ENCODE peak calls at places on chromosomes 16 and 17, in eight cellular contexts. M, F, S, P, B, D, U and O are unnamed samples.

GRCh38 chr17:63445571-63446217 is 412 bp downstream of the CYB561 start:
- DNase-seq in P (peak; percentile 69), D (peak; percentile 92), S (no peak), B (peak; percentile 66), F (peak; percentile 87), U (peak; percentile 94), M (no peak), O (peak; percentile 96)

GRCh38 chr17:55421179-55421934 is at the start of gene MMD:
- DNase-seq in F (peak; percentile 85), D (peak; percentile 81), P (no peak), U (peak; percentile 86), B (peak; percentile 34), S (no peak), M (no peak), O (no peak)

GRCh38 chr17:18033442-18034099 is 5.4 kb downstream of the ATPAF2 start:
- DNase-seq in D (peak; percentile 86), M (no peak), U (peak; percentile 80), B (peak; percentile 93), P (peak; percentile 53), S (peak; percentile 82), F (no peak), O (peak; percentile 81)

GRCh38 chr16:88815901-88816589 is 4.3 kb upstream of the APRT start:
- DNase-seq in U (peak; percentile 86), F (no peak), P (peak; percentile 62), B (peak; percentile 58), M (no peak), S (no peak), D (peak; percentile 37), O (peak; percentile 91)

GRCh38 chr16:31157136-31157535 is 7.3 kb upstream of the PRSS36 start:
- DNase-seq in S (no peak), D (no peak), F (no peak), B (no peak), U (no peak), P (no peak), M (no peak), O (no peak)

GRCh38 chr17:31548709-31549108 is 157.2 kb downstream of the RAB11FIP4 start:
- DNase-seq in U (peak; percentile 65), M (no peak), P (no peak), S (no peak), B (no peak), D (no peak), F (peak; percentile 56), O (no peak)

GRCh38 chr16:71520550-71520949 is 5.7 kb upstream of the CHST4 start:
- DNase-seq in F (no peak), P (no peak), M (no peak), S (no peak), U (no peak), D (no peak), B (peak; percentile 15), O (no peak)

GRCh38 chr17:63760771-63761539 is 12.4 kb downstream of the CCDC47 start:
- DNase-seq in F (no peak), P (no peak), S (no peak), U (no peak), B (no peak), M (no peak), D (no peak), O (no peak)

GRCh38 chr16:22694887-22695382 is 119.0 kb upstream of the HS3ST2 start:
- DNase-seq in P (no peak), M (no peak), B (no peak), F (no peak), U (no peak), S (peak; percentile 68), D (no peak), O (no peak)

GRCh38 chr17:52064791-52065211 is 93.7 kb downstream of the CA10 start:
- DNase-seq in U (no peak), D (no peak), M (no peak), B (no peak), P (no peak), F (no peak), S (no peak), O (no peak)

GRCh38 chr17:44630703-44631102 is 25.6 kb upstream of the MEIOC start:
- DNase-seq in S (no peak), U (no peak), F (no peak), P (no peak), D (no peak), B (no peak), M (no peak), O (no peak)

GRCh38 chr16:2275476-2276450 is 7.8 kb upstream of the RNPS1 start:
- DNase-seq in P (no peak), F (no peak), B (no peak), M (peak; percentile 51), U (no peak), S (no peak), D (no peak), O (peak; percentile 35)

GRCh38 chr17:34133350-34133749 is 121.7 kb upstream of the CCL2 start:
- DNase-seq in P (no peak), M (peak; percentile 70), F (no peak), S (no peak), D (no peak), B (no peak), U (no peak), O (peak; percentile 43)

GRCh38 chr16:27240948-27241531 is 27.5 kb downstream of the NSMCE1 start:
- DNase-seq in U (no peak), F (peak; percentile 87), S (peak; percentile 67), M (no peak), P (peak; percentile 21), D (no peak), B (peak; percentile 27), O (peak; percentile 34)

GRCh38 chr17:1313270-1314005 is 34.0 kb downstream of the TRARG1 start:
- DNase-seq in M (no peak), U (no peak), B (no peak), F (no peak), S (no peak), D (no peak), P (no peak), O (no peak)

GRCh38 chr16:76837872-76838271 is 353.1 kb upstream of the MON1B start:
- DNase-seq in S (no peak), P (no peak), U (no peak), D (no peak), F (no peak), B (peak; percentile 65), M (no peak), O (peak; percentile 52)

GRCh38 chr17:81345211-81346089 is 49.8 kb upstream of the BAHCC1 start:
- DNase-seq in D (peak; percentile 91), S (peak; percentile 92), U (peak; percentile 64), M (peak; percentile 90), B (peak; percentile 87), F (peak; percentile 97), P (peak; percentile 92), O (peak; percentile 96)

GRCh38 chr17:81341347-81342061 is 46.4 kb upstream of the SLC38A10 start:
- DNase-seq in B (peak; percentile 28), D (no peak), P (no peak), S (no peak), M (no peak), U (no peak), F (peak; percentile 78), O (peak; percentile 79)

GRCh38 chr17:81340606-81341346 is 45.7 kb upstream of the SLC38A10 start:
- DNase-seq in S (peak; percentile 77), F (peak; percentile 60), B (peak; percentile 29), M (no peak), D (no peak), P (no peak), U (peak; percentile 74), O (peak; percentile 71)

GRCh38 chr17:81342062-81342699 is 47.1 kb upstream of the SLC38A10 start:
- DNase-seq in U (no peak), F (peak; percentile 57), B (peak; percentile 43), S (no peak), P (no peak), M (no peak), D (no peak), O (peak; percentile 56)

GRCh38 chr17:81342700-81343070 is 47.6 kb upstream of the SLC38A10 start:
- DNase-seq in U (no peak), M (no peak), D (no peak), S (no peak), B (no peak), P (no peak), F (no peak), O (no peak)
- H3K4me1 ChIP-seq in U (peaks cover 63% of the 10 kb centered on the region), M (peaks cover 87% of the 10 kb centered on the region), D (peaks cover 60% of the 10 kb centered on the region), S (peaks cover 55% of the 10 kb centered on the region), B (peaks cover 44% of the 10 kb centered on the region), P (peaks cover 78% of the 10 kb centered on the region), F (peaks cover 28% of the 10 kb centered on the region), O (peaks cover 21% of the 10 kb centered on the region)

GRCh38 chr17:36864230-36864629 is 73.0 kb upstream of the LHX1 start:
- DNase-seq in P (no peak), M (no peak), S (no peak), F (no peak), D (no peak), B (no peak), U (peak; percentile 50), O (peak; percentile 44)
- TF ChIP-seq CTCF in P (no peak), M (no peak), S (no peak), F (no peak), D (no peak), B (no peak), U (no peak), O (no peak)

DNA sequence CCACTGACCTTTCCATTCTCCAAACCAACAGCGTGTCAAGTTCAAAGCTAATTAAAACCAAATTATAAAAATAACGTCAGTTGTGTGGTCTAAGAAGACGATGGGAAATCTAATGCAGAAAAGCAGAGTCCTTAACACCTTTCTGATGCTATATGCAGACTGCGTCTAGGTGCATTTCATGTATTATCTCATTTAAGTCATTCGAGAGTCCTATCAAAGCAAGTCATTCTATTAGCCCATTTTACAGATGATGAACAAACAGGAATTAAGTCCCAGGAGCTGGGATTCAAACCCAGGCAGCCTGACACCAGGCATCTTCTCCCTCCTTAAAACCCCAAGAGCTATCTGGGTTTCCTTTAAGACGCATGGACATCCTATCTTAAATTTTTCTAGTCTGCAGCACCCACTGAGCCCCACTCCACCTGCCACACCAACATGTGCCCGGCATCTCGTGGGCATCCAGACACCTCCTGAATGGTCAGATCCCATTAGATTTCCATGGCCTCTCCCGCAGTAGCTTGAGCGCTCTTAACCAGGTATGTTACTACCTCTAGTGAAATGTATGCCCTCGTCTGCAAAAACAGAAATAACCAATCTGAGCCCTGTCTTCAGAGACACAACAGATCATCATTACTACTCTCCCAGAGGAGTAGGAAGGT is 115.1 kb downstream of the ZFHX3 start:
- DNase-seq in P (no peak), U (no peak), D (no peak), B (no peak), S (peak; percentile 49), F (peak; percentile 35), M (no peak), O (no peak)
- H3K27ac ChIP-seq in P (no peak overlapping the region), U (no peak overlapping the region), D (no peak overlapping the region), B (no peak overlapping the region), S (no peak overlapping the region), F (no peak overlapping the region), M (peak overlapping the region; percentile 70), O (no peak overlapping the region)

GRCh38 chr16:86941731-86942468 is 363.6 kb downstream of the FOXL1 start:
- DNase-seq in F (peak; percentile 30), B (no peak), D (no peak), P (no peak), S (no peak), U (no peak), M (no peak), O (no peak)

GRCh38 chr16:86942469-86943175 is 364.3 kb downstream of the FOXL1 start:
- DNase-seq in B (peak; percentile 53), D (no peak), P (no peak), F (peak; percentile 17), U (no peak), S (no peak), M (no peak), O (no peak)

GRCh38 chr16:86934581-86935322 is 356.4 kb downstream of the FOXL1 start:
- DNase-seq in B (no peak), S (peak; percentile 55), P (no peak), M (no peak), D (no peak), U (no peak), F (no peak), O (no peak)

GRCh38 chr16:86935323-86935669 is 356.9 kb downstream of the FOXL1 start:
- DNase-seq in S (no peak), P (no peak), M (no peak), D (no peak), U (no peak), B (no peak), F (no peak), O (no peak)

GRCh38 chr16:86939609-86940008 is 361.3 kb downstream of the FOXL1 start:
- DNase-seq in D (no peak), B (no peak), S (no peak), P (no peak), U (no peak), M (no peak), F (no peak), O (no peak)
- H3K4me1 ChIP-seq in D (no peaks in the 10 kb centered on the region), B (peaks cover 15% of the 10 kb centered on the region), S (no peaks in the 10 kb centered on the region), P (no peaks in the 10 kb centered on the region), U (no peaks in the 10 kb centered on the region), M (no peaks in the 10 kb centered on the region), F (no peaks in the 10 kb centered on the region), O (no peaks in the 10 kb centered on the region)